ENCODE peak calls at places on chromosome 12, in ten cellular contexts. W is CD4-positive, CD25-positive, alpha-beta regulatory T cell; M is substantia nigra; H is H9; A is OCI-LY7; S is Panc1; Z is GM23338; T is suprapubic skin; R is K562; X is ovary. C is an unnamed sample.

GRCh38 chr12:127770123-127770522 is 496.8 kb upstream of the TMEM132C start:
- DNase-seq in M (no peak), S (no peak), A (no peak), Z (no peak), X (no peak), T (no peak), W (no peak), H (no peak), R (no peak), C (no peak)

GRCh38 chr12:120399531-120399930 is 30.6 kb upstream of the MSI1 start:
- DNase-seq in H (no peak), R (no peak), X (no peak), T (no peak), M (no peak), A (no peak), W (no peak), S (no peak), Z (no peak), C (no peak)

GRCh38 chr12:52052471-52053186 is 1.4 kb downstream of the NR4A1 start:
- DNase-seq in A (peak), Z (peak), S (no peak), M (no peak), T (no peak), R (peak), X (peak), H (peak), W (peak), C (no peak)

GRCh38 chr12:96445743-96446655 is 43.4 kb upstream of the CFAP54 start:
- DNase-seq in S (no peak), W (peak), R (peak), H (no peak), A (peak), M (no peak), X (no peak), Z (no peak), T (no peak), C (no peak)

GRCh38 chr12:52925717-52926595 is 21.1 kb upstream of the KRT8 start:
- DNase-seq in X (no peak), A (no peak), H (peak), M (no peak), W (no peak), Z (peak), T (no peak), R (no peak), S (no peak), C (no peak)

GRCh38 chr12:131390408-131391100 is 320.3 kb upstream of the SFSWAP start:
- DNase-seq in X (no peak), M (no peak), Z (peak), S (no peak), W (no peak), R (peak), T (no peak), H (peak), A (peak), C (no peak)

GRCh38 chr12:95739561-95740313 is 50.8 kb downstream of the NTN4 start:
- DNase-seq in A (no peak), M (peak), H (no peak), X (peak), T (no peak), R (no peak), W (no peak), S (no peak), Z (no peak), C (peak)

GRCh38 chr12:2894961-2895360 is 4.3 kb downstream of the TULP3 start:
- DNase-seq in H (no peak), W (no peak), A (no peak), R (no peak), X (no peak), M (no peak), Z (peak), S (no peak), T (no peak), C (no peak)

GRCh38 chr12:48924617-48925217 is 575 bp downstream of the FKBP11 start:
- DNase-seq in X (peak), R (no peak), Z (peak), W (peak), H (peak), M (no peak), A (peak), S (no peak), T (no peak), C (peak)

GRCh38 chr12:122018457-122018856 is 3.2 kb upstream of the BCL7A start:
- DNase-seq in T (no peak), H (no peak), W (no peak), A (peak), Z (no peak), S (no peak), X (no peak), M (no peak), R (no peak), C (no peak)

GRCh38 chr12:81296556-81297305 is 218.9 kb downstream of the ACSS3 start:
- DNase-seq in X (no peak), A (no peak), S (no peak), Z (no peak), T (no peak), H (no peak), R (no peak), W (no peak), M (no peak), C (no peak)

GRCh38 chr12:91432079-91432478 is 249.5 kb upstream of the DCN start:
- DNase-seq in H (no peak), R (no peak), M (no peak), Z (peak), T (no peak), X (no peak), A (no peak), S (no peak), W (no peak), C (no peak)

GRCh38 chr12:113241191-113242017 is 20.1 kb downstream of the TPCN1 start:
- DNase-seq in W (no peak), S (peak), M (no peak), Z (no peak), R (no peak), X (no peak), H (peak), T (no peak), A (no peak), C (no peak)

GRCh38 chr12:52631264-52631663 is 12.9 kb upstream of the KRT73 start:
- DNase-seq in M (no peak), W (no peak), X (no peak), A (no peak), Z (no peak), T (peak), H (peak), R (no peak), S (no peak), C (no peak)

GRCh38 chr12:107607464-107608392 is 77.9 kb upstream of the PWP1 start:
- DNase-seq in X (peak), R (peak), M (peak), S (peak), Z (peak), A (peak), T (peak), W (peak), H (peak), C (peak)

GRCh38 chr12:104460973-104461693 is 4.4 kb downstream of the CHST11 start:
- DNase-seq in Z (no peak), W (no peak), T (no peak), H (no peak), X (no peak), A (no peak), S (no peak), M (no peak), R (no peak), C (no peak)

GRCh38 chr12:130526813-130527212 is 189.1 kb downstream of the PIWIL1 start:
- DNase-seq in A (no peak), T (no peak), S (no peak), Z (peak), W (no peak), M (no peak), X (no peak), H (peak), R (peak), C (no peak)

GRCh38 chr12:92505373-92506340 is 197.1 kb upstream of the PLEKHG7 start:
- DNase-seq in S (no peak), M (peak), X (peak), H (no peak), T (no peak), Z (no peak), W (peak), A (peak), R (peak), C (peak)

GRCh38 chr12:108838194-108839010 is 19.0 kb downstream of the SSH1 start:
- DNase-seq in X (peak), H (peak), A (no peak), S (peak), T (no peak), M (peak), Z (peak), W (peak), R (peak), C (peak)

GRCh38 chr12:91177380-91177779 is 5.2 kb downstream of the DCN start:
- DNase-seq in M (no peak), Z (no peak), T (no peak), S (no peak), R (no peak), X (no peak), A (no peak), W (no peak), H (no peak), C (no peak)

GRCh38 chr12:108779998-108780688 is 48.8 kb upstream of the CORO1C start:
- DNase-seq in R (no peak), X (no peak), S (no peak), T (no peak), H (no peak), W (no peak), A (no peak), M (no peak), Z (no peak), C (no peak)

GRCh38 chr12:104734541-104735075 is 223.5 kb downstream of the SLC41A2 start:
- DNase-seq in M (no peak), A (no peak), S (no peak), T (no peak), X (no peak), H (no peak), W (no peak), R (no peak), Z (no peak), C (no peak)

GRCh38 chr12:19978193-19978592 is 390.1 kb upstream of the PDE3A start:
- DNase-seq in Z (no peak), W (no peak), T (no peak), R (no peak), X (no peak), S (no peak), M (no peak), A (no peak), H (no peak), C (no peak)

GRCh38 chr12:95429172-95429510 is 44.8 kb upstream of the METAP2 start:
- DNase-seq in A (no peak), H (no peak), T (no peak), Z (no peak), M (no peak), W (no peak), X (no peak), S (no peak), R (no peak), C (no peak)

GRCh38 chr12:3049176-3049575 is 28.0 kb upstream of the TSPAN9 start:
- DNase-seq in H (no peak), T (no peak), Z (no peak), X (no peak), W (no peak), R (no peak), A (no peak), M (no peak), S (no peak), C (no peak)

GRCh38 chr12:12467701-12468218 is 94.9 kb downstream of the DUSP16 start:
- DNase-seq in T (no peak), S (no peak), Z (no peak), A (no peak), M (peak), X (peak), H (no peak), R (no peak), W (peak), C (no peak)

GRCh38 chr12:11661491-11662085 is 12.1 kb downstream of the ETV6 start:
- DNase-seq in M (no peak), T (no peak), A (no peak), S (no peak), Z (no peak), W (no peak), H (no peak), X (no peak), R (no peak), C (no peak)

GRCh38 chr12:70648831-70649230 is 11.6 kb upstream of the PTPRB start:
- DNase-seq in A (no peak), T (no peak), X (no peak), M (no peak), H (no peak), W (no peak), S (no peak), R (no peak), Z (no peak), C (no peak)

GRCh38 chr12:2800046-2800570 is 5.3 kb downstream of the FKBP4 start:
- DNase-seq in M (no peak), X (no peak), H (no peak), S (no peak), T (no peak), W (no peak), Z (no peak), A (no peak), R (no peak), C (no peak)

GRCh38 chr12:8860165-8860961 is 37.9 kb downstream of the A2ML1 start:
- DNase-seq in M (peak), Z (peak), R (peak), X (peak), H (peak), W (peak), T (no peak), S (no peak), A (peak), C (no peak)

GRCh38 chr12:131606218-131606899 is 104.5 kb upstream of the SFSWAP start:
- DNase-seq in R (no peak), Z (no peak), A (no peak), X (no peak), T (no peak), W (peak), H (no peak), M (no peak), S (no peak), C (no peak)

GRCh38 chr12:14365294-14366210 is at the start of gene ATF7IP:
- DNase-seq in W (peak), R (peak), S (peak), Z (peak), T (peak), M (peak), X (peak), H (peak), A (peak), C (peak)

GRCh38 chr12:57807285-57807684 is 11.2 kb downstream of the AVIL start:
- DNase-seq in H (no peak), X (no peak), R (no peak), T (no peak), S (no peak), W (no peak), Z (no peak), M (no peak), A (no peak), C (no peak)

GRCh38 chr12:45730842-45731336 is 1.4 kb downstream of the ARID2 start:
- DNase-seq in T (no peak), Z (no peak), H (no peak), R (no peak), A (peak), M (no peak), X (peak), S (no peak), W (peak), C (no peak)

GRCh38 chr12:31749024-31749704 is 20.3 kb upstream of the AMN1 start:
- DNase-seq in T (no peak), A (peak), Z (peak), W (peak), H (peak), M (no peak), X (no peak), R (peak), S (peak), C (no peak)

GRCh38 chr12:26271889-26272492 is 76.6 kb downstream of the SSPN start:
- DNase-seq in M (peak), W (peak), H (no peak), A (no peak), X (peak), Z (no peak), R (no peak), S (no peak), T (no peak), C (peak)

GRCh38 chr12:131929530-131930456 is 717 bp downstream of the PUS1 start:
- DNase-seq in H (peak), W (peak), M (no peak), X (no peak), Z (no peak), R (peak), A (peak), T (no peak), S (no peak), C (peak)

GRCh38 chr12:111417784-111418593 is 12.3 kb downstream of the SH2B3 start:
- DNase-seq in Z (no peak), X (no peak), R (no peak), W (no peak), M (no peak), A (no peak), S (no peak), H (peak), T (no peak), C (no peak)

GRCh38 chr12:111420494-111420893 is 14.8 kb downstream of the SH2B3 start:
- DNase-seq in H (no peak), A (no peak), M (no peak), T (no peak), W (no peak), S (no peak), R (no peak), Z (no peak), X (no peak), C (no peak)

GRCh38 chr12:111417290-111417689 is 11.6 kb downstream of the SH2B3 start:
- DNase-seq in H (no peak), X (no peak), A (no peak), R (no peak), T (no peak), Z (no peak), W (no peak), M (no peak), S (no peak), C (no peak)

GRCh38 chr12:111419784-111420183 is 14.1 kb downstream of the SH2B3 start:
- DNase-seq in H (no peak), W (no peak), A (no peak), Z (no peak), X (no peak), R (no peak), M (no peak), S (no peak), T (no peak), C (no peak)

DNA sequence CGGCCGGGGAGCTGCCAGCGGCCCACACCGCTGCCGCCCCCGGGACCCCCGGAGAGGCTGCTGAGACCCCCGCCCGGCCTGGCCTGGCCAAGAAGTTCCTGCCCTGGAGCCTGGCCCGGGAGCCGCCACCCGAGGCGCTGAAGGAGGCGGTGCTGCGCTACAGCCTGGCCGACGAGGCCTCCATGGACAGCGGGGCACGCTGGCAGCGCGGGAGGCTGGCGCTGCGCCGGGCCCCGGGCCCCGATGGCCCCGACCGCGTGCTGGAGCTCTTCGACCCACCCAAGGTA is 12.8 kb downstream of the SH2B3 start:
- DNase-seq in R (no peak), W (no peak), A (no peak), M (no peak), T (no peak), X (no peak), S (no peak), H (peak), Z (no peak), C (peak)
- H3K27ac ChIP-seq in R (no peak), W (no peak), A (no peak), M (no peak), T (no peak), X (no peak), S (no peak), H (no peak), Z (no peak), C (no peak)

GRCh38 chr12:67632005-67632404 is 16.5 kb upstream of the DYRK2 start:
- DNase-seq in S (no peak), A (no peak), H (no peak), Z (no peak), R (no peak), T (no peak), M (no peak), W (no peak), X (no peak), C (no peak)

GRCh38 chr12:67633708-67634107 is 14.8 kb upstream of the DYRK2 start:
- DNase-seq in R (no peak), T (no peak), X (no peak), S (no peak), A (no peak), W (no peak), M (peak), H (no peak), Z (no peak), C (peak)

GRCh38 chr12:67630373-67631088 is 18.0 kb upstream of the DYRK2 start:
- DNase-seq in T (no peak), A (peak), W (peak), R (peak), H (peak), X (peak), S (no peak), M (no peak), Z (peak), C (peak)

GRCh38 chr12:67634167-67634793 is 14.3 kb upstream of the DYRK2 start:
- DNase-seq in Z (peak), R (no peak), W (no peak), X (no peak), S (no peak), M (no peak), H (no peak), A (no peak), T (no peak), C (no peak)

DNA sequence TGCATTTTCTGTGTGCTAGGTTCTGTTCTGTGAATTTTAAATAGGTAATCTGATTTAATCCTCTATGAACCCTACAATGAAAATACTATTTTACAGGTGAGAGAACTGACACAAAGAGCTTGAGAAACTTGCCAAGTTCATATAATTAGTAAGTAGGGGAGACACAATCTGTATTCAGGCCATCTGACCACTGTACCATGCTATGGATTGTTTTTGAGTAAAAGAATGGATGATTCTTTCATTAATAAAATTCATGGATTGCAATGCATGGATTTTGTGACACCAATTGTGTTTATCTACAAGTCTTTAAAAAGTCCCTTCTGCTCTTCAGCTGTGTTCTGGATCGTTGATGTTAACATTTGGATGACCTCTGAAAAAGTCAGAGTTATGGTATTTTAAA is 15.5 kb upstream of the DYRK2 start:
- DNase-seq in X (no peak), R (no peak), M (no peak), Z (no peak), T (no peak), H (no peak), A (no peak), S (no peak), W (no peak), C (no peak)
- H3K27ac ChIP-seq in X (no peak), R (no peak), M (no peak), Z (no peak), T (no peak), H (no peak), A (no peak), S (no peak), W (no peak), C (no peak)

GRCh38 chr12:67388331-67389163 is 119.4 kb downstream of the CAND1 start:
- DNase-seq in X (no peak), M (no peak), H (peak), Z (peak), S (no peak), T (no peak), W (no peak), R (no peak), A (peak), C (no peak)
- H3K27ac ChIP-seq in X (no peak), M (no peak), H (no peak), Z (no peak), S (no peak), T (no peak), W (no peak), R (no peak), A (no peak), C (no peak)

DNA sequence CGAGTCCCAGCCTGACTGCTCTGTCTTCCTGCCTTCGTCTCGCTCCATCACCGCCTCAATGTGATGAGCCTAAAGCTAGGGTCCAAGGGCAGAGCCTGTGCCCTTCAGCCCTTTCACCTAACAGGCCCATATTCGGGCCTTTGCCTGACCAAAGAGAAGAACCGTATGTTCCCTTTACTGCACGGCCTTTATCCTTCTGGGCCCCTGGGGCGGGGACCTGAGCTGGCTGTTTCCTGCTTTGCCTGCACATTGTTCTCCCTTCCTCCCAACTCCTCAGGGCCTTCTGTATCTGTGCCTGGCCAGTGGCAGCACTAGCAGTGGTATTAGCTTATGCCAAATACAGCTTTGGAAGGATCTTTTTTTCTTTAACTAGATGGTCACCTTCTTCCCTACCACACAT is 8.5 kb upstream of the MYL6B start:
- DNase-seq in A (no peak), S (no peak), H (no peak), Z (no peak), X (no peak), W (no peak), M (no peak), R (no peak), T (no peak), C (peak)
- H3K27ac ChIP-seq in A (no peak), S (no peak), H (no peak), Z (no peak), X (no peak), W (no peak), M (no peak), R (no peak), T (peak), C (peak)

GRCh38 chr12:6273209-6273928 is 37.1 kb upstream of the PLEKHG6 start:
- DNase-seq in S (no peak), T (no peak), A (no peak), M (no peak), Z (peak), W (no peak), X (no peak), H (no peak), R (no peak), C (no peak)
- H3K27ac ChIP-seq in S (no peak), T (peak), A (no peak), M (no peak), Z (no peak), W (no peak), X (no peak), H (no peak), R (no peak), C (no peak)

C was measured in right cardiac atrium.